ENCODE peak calls at places on chromosomes 12 and 14, in six cellular contexts. K, B, Y, I, Z and S are unnamed samples. For H3K4me1, the result is how much of the 10 kb centered on the place peaks cover.

GRCh38 chr12:31118347-31118830 is 44.7 kb downstream of the DDX11 start:
- DNase-seq in Y (no peak), I (peak), Z (no peak), K (no peak), B (no peak), S (no peak)

GRCh38 chr14:93970967-93971634 is 5.3 kb downstream of the ASB2 start:
- DNase-seq in I (peak), K (no peak), Z (no peak), Y (peak), B (no peak), S (no peak)

GRCh38 chr12:12372946-12373722 is 16.3 kb downstream of the BORCS5 start:
- DNase-seq in Y (no peak), I (no peak), K (no peak), Z (no peak), B (no peak), S (no peak)

GRCh38 chr14:59576332-59577294 is at the start of gene CCDC175:
- DNase-seq in I (peak), B (peak), K (peak), Y (peak), Z (peak), S (peak)

GRCh38 chr14:39467889-39468524 is 35.8 kb upstream of the FBXO33 start:
- DNase-seq in I (no peak), Z (no peak), Y (peak), K (no peak), B (peak), S (no peak)

GRCh38 chr12:124044809-124045321 is 71.8 kb downstream of the ZNF664 start:
- DNase-seq in B (no peak), Z (no peak), I (no peak), K (no peak), Y (no peak), S (no peak)

GRCh38 chr14:71452535-71452934 is 479.7 kb upstream of the RGS6 start:
- DNase-seq in Z (no peak), Y (no peak), K (no peak), I (no peak), B (no peak), S (no peak)

GRCh38 chr12:9701380-9702154 is 31.3 kb downstream of the CLECL1 start:
- DNase-seq in B (no peak), Z (no peak), I (no peak), K (no peak), Y (no peak), S (no peak)

GRCh38 chr12:1836854-1837411 is 16.6 kb downstream of the LRTM2 start:
- DNase-seq in B (no peak), Z (no peak), K (no peak), Y (no peak), I (no peak), S (no peak)

GRCh38 chr12:96878704-96879103 is 28.4 kb upstream of the NEDD1 start:
- DNase-seq in K (no peak), I (no peak), B (no peak), Y (peak), Z (no peak), S (no peak)

GRCh38 chr14:70808023-70808401 is 1.3 kb downstream of the MAP3K9 start:
- DNase-seq in I (peak), Y (no peak), K (no peak), Z (no peak), B (peak), S (peak)

GRCh38 chr12:110537605-110538409 is 35.7 kb downstream of the RAD9B start:
- DNase-seq in Y (no peak), Z (peak), B (peak), K (no peak), I (peak), S (peak)

GRCh38 chr12:53205747-53206146 is 1.3 kb downstream of the ITGB7 start:
- DNase-seq in Z (no peak), Y (peak), B (peak), I (peak), K (peak), S (peak)

GRCh38 chr12:60693019-60693626 is 1097.3 kb downstream of the SLC16A7 start:
- DNase-seq in Y (peak), B (no peak), I (no peak), Z (no peak), K (no peak), S (no peak)

GRCh38 chr12:3380200-3381020 is 110.6 kb upstream of the PRMT8 start:
- DNase-seq in B (no peak), I (no peak), Z (peak), Y (no peak), K (no peak), S (no peak)

GRCh38 chr12:15629108-15629507 is 160.1 kb downstream of the EPS8 start:
- DNase-seq in I (peak), K (peak), Z (peak), Y (peak), B (peak), S (peak)

GRCh38 chr14:98909251-98909944 is 362.6 kb downstream of the BCL11B start:
- DNase-seq in Y (no peak), B (no peak), I (peak), Z (no peak), K (no peak), S (peak)

GRCh38 chr12:122793685-122794106 is 19.3 kb downstream of the CCDC62 start:
- DNase-seq in B (no peak), I (no peak), Z (no peak), Y (peak), K (peak), S (no peak)

GRCh38 chr12:57203201-57203600 is 13.4 kb upstream of the NXPH4 start:
- DNase-seq in K (no peak), Z (no peak), Y (no peak), I (no peak), B (no peak), S (no peak)

GRCh38 chr12:53746592-53747491 is 4.9 kb downstream of the CISTR start:
- DNase-seq in Z (peak), K (peak), B (peak), I (peak), Y (peak), S (peak)

GRCh38 chr14:100677925-100678765 is 48.5 kb upstream of the DLK1 start:
- DNase-seq in Y (peak), K (peak), Z (peak), B (no peak), I (no peak), S (no peak)

GRCh38 chr12:112370156-112370555 is 12.1 kb downstream of the HECTD4 start:
- DNase-seq in I (no peak), Z (no peak), Y (peak), K (no peak), B (no peak), S (no peak)

GRCh38 chr14:104288272-104288671 is 149.9 kb downstream of the KIF26A start:
- DNase-seq in B (peak), K (no peak), Z (no peak), I (no peak), Y (no peak), S (no peak)

GRCh38 chr12:5458229-5459050 is 26.5 kb downstream of the NTF3 start:
- DNase-seq in I (no peak), Z (no peak), B (no peak), Y (no peak), K (no peak), S (no peak)

GRCh38 chr14:41718477-41719166 is 111.9 kb downstream of the LRFN5 start:
- DNase-seq in I (no peak), Z (no peak), Y (no peak), K (no peak), B (no peak), S (no peak)

GRCh38 chr12:65690477-65690876 is 133.8 kb upstream of the HMGA2 start:
- DNase-seq in Z (no peak), B (no peak), K (no peak), I (no peak), Y (no peak), S (no peak)

GRCh38 chr12:43131304-43131703 is 420.7 kb downstream of the ADAMTS20 start:
- DNase-seq in K (no peak), B (no peak), Y (no peak), I (no peak), Z (no peak), S (no peak)

GRCh38 chr14:23481992-23482813 is 12.7 kb downstream of the NGDN start:
- DNase-seq in I (no peak), Y (no peak), K (no peak), Z (no peak), B (no peak), S (no peak)
- H3K4me3 ChIP-seq in I (no peak), Y (no peak), K (no peak), Z (no peak), B (no peak), S (no peak)

GRCh38 chr14:91255820-91256219 is 11.3 kb upstream of the GPR68 start:
- DNase-seq in I (no peak), K (no peak), Y (no peak), B (no peak), Z (no peak), S (no peak)
- H3K4me1 ChIP-seq in I (under half), K (under half), Y (under half), B (under half), Z (under half), S (under half)

DNA sequence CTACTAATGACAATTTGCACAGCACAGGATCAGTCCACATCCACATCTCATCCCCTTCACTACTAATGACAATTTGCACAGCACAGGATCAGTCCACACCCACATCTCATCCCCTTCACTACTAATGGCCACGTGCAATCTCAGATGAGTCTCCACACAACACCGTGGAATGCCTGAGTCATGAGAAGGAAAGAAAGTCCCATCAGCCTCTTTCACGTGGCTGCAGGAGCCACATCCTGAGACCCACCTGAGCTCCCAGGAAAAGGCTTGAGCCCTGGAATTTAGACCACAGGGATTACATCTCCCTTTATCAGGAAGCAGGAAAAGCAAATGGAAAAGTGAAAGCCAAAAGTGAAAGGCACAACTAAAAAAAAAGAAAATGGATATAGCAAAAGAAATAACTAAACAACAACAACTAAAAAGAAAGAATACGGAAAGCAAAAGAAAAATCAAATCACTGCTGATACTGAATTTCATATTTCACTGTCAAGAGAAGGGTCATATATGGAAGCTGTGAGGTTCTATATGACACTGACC is 1300.5 kb downstream of the TMEM121 start:
- DNase-seq in I (no peak), K (no peak), B (no peak), Z (no peak), Y (no peak), S (no peak)
- TF ChIP-seq POLR2A in I (no peak), K (no peak), B (no peak), Z (no peak), Y (no peak), S (no peak)

DNA sequence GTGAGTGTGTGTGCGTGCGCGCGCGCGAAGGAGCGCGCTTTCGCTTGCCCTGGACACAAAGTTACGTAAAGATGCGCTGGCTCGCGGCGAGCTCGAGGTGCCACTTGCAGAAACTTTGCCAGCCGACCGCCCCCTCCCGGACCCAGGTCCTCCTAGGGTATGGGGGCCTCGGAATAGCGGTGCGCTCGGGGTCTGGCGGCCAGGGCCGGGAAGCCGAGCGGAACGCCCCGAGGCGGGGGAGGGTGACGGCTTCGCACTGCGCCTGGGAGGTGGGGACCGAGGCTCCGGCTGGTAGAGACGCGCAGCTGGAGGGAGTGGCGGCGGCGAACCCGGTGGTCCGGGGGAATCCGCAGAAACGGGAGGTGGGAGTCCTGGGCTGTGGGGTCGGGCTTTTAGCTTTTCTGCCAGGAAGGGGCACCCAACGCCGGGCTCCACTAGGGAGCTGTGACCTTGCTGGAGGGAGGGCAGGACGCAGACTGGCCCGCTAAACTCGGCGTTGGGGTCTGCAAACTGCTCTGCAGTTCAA is 837 bp downstream of the RFX4 start:
- DNase-seq in B (no peak), Y (peak), Z (no peak), I (no peak), K (no peak), S (no peak)
- H3K4me3 ChIP-seq in B (no peak), Y (no peak), Z (peak), I (no peak), K (peak), S (no peak)

GRCh38 chr14:95293474-95293873 is 26.2 kb downstream of the CLMN start:
- DNase-seq in Y (no peak), K (no peak), I (no peak), Z (no peak), B (no peak), S (no peak)
- H3K4me1 ChIP-seq in Y (under half), K (under half), I (under half), Z (under half), B (under half), S (half or more)

GRCh38 chr14:58398495-58398894 is 2.8 kb downstream of the TOMM20L start:
- DNase-seq in B (no peak), Z (no peak), K (no peak), Y (no peak), I (no peak), S (no peak)

GRCh38 chr14:58398895-58399294 is 3.2 kb downstream of the TOMM20L start:
- DNase-seq in Z (no peak), Y (no peak), B (no peak), I (no peak), K (no peak), S (no peak)

GRCh38 chr14:58390830-58391229 is 4.9 kb upstream of the TOMM20L start:
- DNase-seq in K (no peak), Z (no peak), I (no peak), Y (no peak), B (no peak), S (no peak)

GRCh38 chr14:58395565-58395814 is 240 bp upstream of the TOMM20L start:
- DNase-seq in I (no peak), Z (no peak), Y (no peak), B (no peak), K (no peak), S (no peak)

GRCh38 chr14:58395815-58396626 is at the start of gene TOMM20L:
- DNase-seq in Y (peak), I (peak), K (peak), B (peak), Z (peak), S (peak)
- TF ChIP-seq POLR2A in Y (no peak), I (peak), K (no peak), B (peak), Z (no peak), S (peak)